ENCODE peak calls at places on chromosomes 4 and X, in six cellular contexts. E, C, U, V, X and F are unnamed samples.

GRCh38 chr4:10872833-10873517 is 188.4 kb upstream of the CLNK start:
- DNase-seq in E (no peak), U (no peak), C (no peak), V (no peak), X (no peak), F (no peak)

GRCh38 chr4:12041828-12042227 is 613.1 kb upstream of the HS3ST1 start:
- DNase-seq in X (no peak), V (no peak), C (peak), U (no peak), E (no peak), F (no peak)

GRCh38 chr4:78296261-78296660 is 239.1 kb downstream of the FRAS1 start:
- DNase-seq in U (no peak), E (no peak), X (no peak), V (no peak), C (peak), F (no peak)

GRCh38 chrX:153501530-153501929 is 6.8 kb downstream of the BGN start:
- DNase-seq in V (no peak), E (no peak), U (no peak), X (no peak), C (no peak), F (no peak)

GRCh38 chrX:87968118-87968517 is 450.5 kb downstream of the KLHL4 start:
- DNase-seq in C (no peak), E (no peak), V (no peak), X (no peak), U (no peak), F (no peak)

GRCh38 chr4:33924239-33924638 is 2320.1 kb downstream of the ARAP2 start:
- DNase-seq in E (no peak), V (no peak), X (no peak), U (peak), C (peak), F (no peak)

GRCh38 chrX:71017396-71017939 is 50.7 kb downstream of the SNX12 start:
- DNase-seq in V (no peak), U (no peak), X (no peak), E (no peak), C (no peak), F (no peak)

GRCh38 chrX:30795981-30796958 is 92.8 kb downstream of the TAB3 start:
- DNase-seq in C (no peak), U (no peak), E (no peak), X (no peak), V (no peak), F (no peak)

GRCh38 chr4:11904991-11905760 is 476.5 kb upstream of the HS3ST1 start:
- DNase-seq in C (no peak), E (peak), U (no peak), X (no peak), V (no peak), F (no peak)

GRCh38 chr4:142558851-142559250 is 287.2 kb downstream of the INPP4B start:
- DNase-seq in V (no peak), C (no peak), U (peak), X (no peak), E (no peak), F (no peak)

GRCh38 chr4:80006935-80007744 is 65.9 kb downstream of the ANTXR2 start:
- DNase-seq in V (no peak), C (no peak), E (no peak), U (no peak), X (no peak), F (no peak)

GRCh38 chr4:80008351-80008750 is 64.7 kb downstream of the ANTXR2 start:
- DNase-seq in U (no peak), E (no peak), V (no peak), X (no peak), C (no peak), F (no peak)

GRCh38 chr4:80008971-80009370 is 64.1 kb downstream of the ANTXR2 start:
- DNase-seq in E (no peak), X (no peak), C (no peak), U (no peak), V (no peak), F (no peak)

GRCh38 chr4:80005863-80006262 is 67.2 kb downstream of the ANTXR2 start:
- DNase-seq in X (no peak), C (no peak), U (no peak), V (no peak), E (no peak), F (no peak)

GRCh38 chr4:80007745-80008149 is 65.3 kb downstream of the ANTXR2 start:
- DNase-seq in C (no peak), U (no peak), V (no peak), E (no peak), X (no peak), F (no peak)
- H3K4me3 ChIP-seq in C (no peak), U (no peak), V (no peak), E (no peak), X (no peak), F (no peak)

GRCh38 chr4:157072002-157072401 is 3.9 kb upstream of the GLRB start:
- DNase-seq in E (no peak), X (no peak), U (peak), V (no peak), C (no peak), F (no peak)

GRCh38 chr4:157079441-157079840 is 3.5 kb downstream of the GLRB start:
- DNase-seq in V (no peak), E (no peak), U (no peak), C (no peak), X (no peak), F (no peak)

GRCh38 chr4:157076578-157076947 is 613 bp downstream of the GLRB start:
- DNase-seq in C (peak), U (no peak), V (no peak), E (peak), X (peak), F (no peak)

GRCh38 chr4:157075401-157075800 is 549 bp upstream of the GLRB start:
- DNase-seq in V (no peak), X (no peak), U (no peak), E (no peak), C (no peak), F (no peak)

DNA sequence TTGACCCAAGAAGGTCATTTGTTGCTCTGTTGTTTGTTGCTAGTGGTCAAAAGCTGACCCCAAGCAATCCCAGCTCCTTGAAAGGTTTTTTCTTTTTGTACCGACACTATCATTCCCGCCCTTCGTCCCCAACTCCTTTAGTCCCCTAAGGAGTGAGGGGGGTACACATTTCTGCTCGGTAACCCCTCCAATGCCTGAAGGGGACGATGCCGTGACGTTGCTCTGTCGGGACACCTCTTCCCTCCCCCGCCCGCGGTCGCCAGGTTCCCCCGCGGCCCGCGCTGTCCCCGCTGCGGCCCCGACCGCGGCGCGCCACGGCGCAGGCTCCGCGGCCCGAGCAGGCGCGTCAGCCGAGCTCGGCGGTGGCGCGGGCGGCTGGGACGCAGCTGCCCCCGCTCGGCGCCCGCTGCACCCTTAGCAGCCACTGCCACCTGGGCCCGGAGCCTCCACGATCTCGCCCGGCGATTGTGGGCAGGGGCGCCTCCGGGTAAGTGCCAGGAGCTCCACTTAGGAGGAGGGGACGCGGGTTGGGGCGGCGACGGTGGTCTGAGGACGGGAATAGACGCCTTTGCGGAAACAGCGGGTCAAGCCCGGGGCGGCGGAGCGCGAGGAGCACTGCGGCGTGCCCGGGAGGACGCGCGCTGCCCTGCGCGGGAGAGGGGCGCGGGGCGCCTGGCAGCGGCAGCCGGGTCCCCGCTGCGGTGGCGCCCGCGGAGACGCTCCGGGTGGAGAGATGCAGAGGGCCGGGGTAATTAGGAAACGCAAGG is at the start of gene GLRB:
- DNase-seq in U (peak), V (no peak), C (peak), E (peak), X (peak), F (no peak)
- H3K27ac ChIP-seq in U (no peak), V (peak), C (no peak), E (peak), X (peak), F (no peak)

GRCh38 chr4:156537275-156537674 is 434.3 kb downstream of the PDGFC start:
- DNase-seq in E (no peak), V (no peak), U (no peak), C (no peak), X (no peak), F (no peak)

GRCh38 chr4:156538651-156539285 is 432.8 kb downstream of the PDGFC start:
- DNase-seq in C (no peak), V (no peak), X (no peak), U (no peak), E (no peak), F (no peak)

GRCh38 chr4:156538210-156538609 is 433.4 kb downstream of the PDGFC start:
- DNase-seq in C (no peak), X (no peak), V (no peak), E (no peak), U (no peak), F (no peak)

GRCh38 chr4:156536661-156537060 is 434.9 kb downstream of the PDGFC start:
- DNase-seq in C (no peak), X (no peak), V (no peak), E (no peak), U (peak), F (no peak)

DNA sequence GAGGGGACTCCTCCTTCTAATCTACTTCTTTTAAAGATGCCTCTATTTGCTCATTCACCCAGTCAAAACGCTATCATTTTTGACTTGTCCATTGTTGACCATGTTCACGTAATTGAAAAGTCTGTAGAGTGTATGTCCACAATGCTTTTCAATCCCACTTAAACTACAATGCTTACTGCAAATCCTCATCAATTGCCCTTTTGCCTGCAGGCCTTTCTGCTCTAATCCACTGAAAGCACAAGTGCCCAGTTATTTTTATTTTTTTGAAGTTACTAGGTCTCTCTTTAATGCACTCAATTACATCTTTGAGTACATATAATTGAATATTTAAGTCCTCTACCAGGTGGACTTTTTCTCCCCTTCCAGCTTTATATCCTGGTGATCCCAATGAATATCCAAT is 437.4 kb downstream of the PDGFC start:
- DNase-seq in V (no peak), C (no peak), E (no peak), U (no peak), X (no peak), F (no peak)
- H3K4me3 ChIP-seq in V (no peak), C (no peak), E (no peak), U (no peak), X (no peak), F (no peak)

DNA sequence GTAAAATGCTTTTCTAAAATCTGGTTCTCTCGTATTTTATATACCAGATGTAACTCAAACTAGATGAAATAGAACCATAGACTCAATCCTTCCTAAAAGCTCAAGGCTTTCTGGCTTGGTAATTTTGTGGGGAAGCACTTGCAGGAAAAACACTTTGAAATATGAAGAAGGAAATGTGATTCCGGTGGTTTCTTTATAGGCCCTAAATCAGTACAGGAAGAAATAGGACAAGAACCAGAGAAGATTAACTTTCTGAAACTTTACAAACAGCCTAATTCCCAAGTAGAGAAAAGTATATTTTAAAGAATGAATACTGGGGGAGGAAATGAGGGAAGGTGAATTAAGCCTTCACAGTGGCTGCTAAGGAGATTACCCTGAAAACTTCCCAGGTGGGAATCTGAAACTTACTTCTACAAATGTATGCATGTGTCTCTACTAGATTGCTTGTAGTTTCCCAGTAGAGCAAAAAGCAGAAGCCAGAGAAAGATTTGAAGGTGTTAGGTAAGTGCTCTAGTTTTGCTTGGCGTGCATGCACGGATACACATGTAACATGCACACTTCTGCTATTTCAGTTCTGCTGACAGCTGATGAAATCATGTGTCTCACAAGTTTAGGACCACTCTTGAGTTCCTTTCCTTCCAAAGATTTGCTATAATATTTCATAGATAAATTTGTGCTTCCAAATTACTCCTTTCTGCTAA is 92.1 kb downstream of the AFF1 start:
- DNase-seq in X (no peak), U (no peak), V (no peak), C (no peak), E (no peak), F (no peak)
- H3K27ac ChIP-seq in X (peak), U (no peak), V (peak), C (no peak), E (peak), F (peak)

DNA sequence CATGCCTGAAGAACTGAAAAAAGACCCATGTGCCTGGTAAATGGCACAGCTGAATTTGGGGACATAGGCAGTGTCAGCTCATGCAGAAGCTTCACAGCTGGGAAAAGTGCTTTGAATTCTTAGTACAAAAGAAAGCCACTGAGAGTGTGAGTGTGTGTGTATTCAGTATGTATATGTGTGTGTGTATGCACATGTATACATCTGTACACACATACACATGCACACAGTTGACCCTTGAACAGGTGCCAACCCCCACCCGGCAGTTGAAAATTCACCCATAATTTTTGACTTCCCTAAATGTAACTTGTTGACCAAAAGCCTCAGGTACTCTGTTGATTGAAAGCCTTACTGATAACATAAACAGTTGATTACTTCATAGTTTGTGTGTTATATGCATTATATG is 49.5 kb upstream of the ENPP6 start:
- DNase-seq in E (no peak), V (no peak), X (no peak), U (no peak), C (no peak), F (no peak)
- H3K4me3 ChIP-seq in E (no peak), V (no peak), X (no peak), U (no peak), C (no peak), F (no peak)

GRCh38 chrX:10415704-10416001 is 204.7 kb downstream of the MID1 start:
- DNase-seq in U (peak), C (no peak), X (no peak), E (no peak), V (no peak), F (no peak)
- H3K27ac ChIP-seq in U (peak), C (no peak), X (no peak), E (no peak), V (peak), F (no peak)

GRCh38 chr4:148445903-148446261 is 3.7 kb upstream of the NR3C2 start:
- DNase-seq in C (peak), U (no peak), X (no peak), E (no peak), V (no peak), F (no peak)
- H3K4me3 ChIP-seq in C (peak), U (peak), X (peak), E (peak), V (peak), F (peak)